ENCODE peak calls at places on chromosome 4, in eight cellular contexts. P is EL; F is kidney glomerular epithelial cell; R is neural crest cell; N is hypothalamus; H is CD8-positive, alpha-beta memory T cell; E is kidney tubule cell; B is aorta. X is an unnamed sample.

GRCh38 chr4:122908223-122908622 is 14.2 kb downstream of the NUDT6 start:
- DNase-seq in P (no peak), F (no peak), R (no peak), N (no peak), H (no peak), E (no peak), B (no peak), X (no peak)

GRCh38 chr4:152513078-152513477 is 22.8 kb downstream of the FBXW7 start:
- DNase-seq in P (no peak), F (no peak), R (no peak), N (no peak), H (no peak), E (no peak), B (no peak), X (no peak)

GRCh38 chr4:142743071-142743825 is 102.9 kb downstream of the INPP4B start:
- DNase-seq in P (peak), F (no peak), R (no peak), N (no peak), H (no peak), E (peak), B (no peak), X (no peak)

GRCh38 chr4:118751634-118752293 is 66.6 kb downstream of the METTL14 start:
- DNase-seq in P (peak), F (no peak), R (no peak), N (no peak), H (no peak), E (no peak), B (no peak), X (peak)

GRCh38 chr4:87973283-87974169 is 2.0 kb upstream of the SPP1 start:
- DNase-seq in P (peak), F (peak), R (peak), N (peak), H (no peak), E (peak), B (no peak), X (peak)

GRCh38 chr4:134624365-134624764 is 422.8 kb upstream of the PABPC4L start:
- DNase-seq in P (no peak), F (no peak), R (no peak), N (no peak), H (no peak), E (no peak), B (no peak), X (no peak)

GRCh38 chr4:15742637-15743036 is 35.5 kb upstream of the CD38 start:
- DNase-seq in P (no peak), F (no peak), R (no peak), N (no peak), H (no peak), E (no peak), B (no peak), X (no peak)

GRCh38 chr4:56241500-56241899 is 145.8 kb downstream of the AASDH start:
- DNase-seq in P (no peak), F (peak), R (no peak), N (no peak), H (no peak), E (peak), B (no peak), X (no peak)

GRCh38 chr4:98283219-98284199 is 22.3 kb downstream of the RAP1GDS1 start:
- DNase-seq in P (peak), F (no peak), R (no peak), N (no peak), H (no peak), E (no peak), B (no peak), X (peak)

GRCh38 chr4:85430697-85431096 is 44.3 kb upstream of the ARHGAP24 start:
- DNase-seq in P (peak), F (no peak), R (no peak), N (no peak), H (no peak), E (peak), B (no peak), X (no peak)

GRCh38 chr4:78345237-78345636 is 206.3 kb upstream of the ANXA3 start:
- DNase-seq in P (no peak), F (no peak), R (no peak), N (no peak), H (no peak), E (no peak), B (no peak), X (peak)

GRCh38 chr4:181536196-181536746 is 706.9 kb upstream of the TENM3 start:
- DNase-seq in P (no peak), F (no peak), R (no peak), N (no peak), H (no peak), E (no peak), B (no peak), X (no peak)

GRCh38 chr4:164529486-164529885 is 224.4 kb upstream of the SMIM31 start:
- DNase-seq in P (no peak), F (no peak), R (no peak), N (no peak), H (no peak), E (no peak), B (no peak), X (no peak)

GRCh38 chr4:20251796-20252655 is at the start of gene SLIT2:
- DNase-seq in P (peak), F (no peak), R (peak), N (peak), H (no peak), E (peak), B (peak), X (peak)

GRCh38 chr4:170990989-170991589 is 822.1 kb upstream of the GALNTL6 start:
- DNase-seq in P (no peak), F (peak), R (peak), N (no peak), H (no peak), E (peak), B (no peak), X (no peak)

GRCh38 chr4:117983541-117984451 is 50.5 kb upstream of the NDST3 start:
- DNase-seq in P (peak), F (peak), R (no peak), N (no peak), H (no peak), E (peak), B (no peak), X (peak)

GRCh38 chr4:87465739-87466366 is 43.5 kb downstream of the NUDT9 start:
- DNase-seq in P (peak), F (peak), R (no peak), N (peak), H (no peak), E (peak), B (no peak), X (peak)

GRCh38 chr4:51909236-51909703 is 66.3 kb downstream of the DCUN1D4 start:
- DNase-seq in P (no peak), F (no peak), R (no peak), N (no peak), H (no peak), E (no peak), B (no peak), X (no peak)

GRCh38 chr4:75555294-75556164 is at the start of gene ODAPH:
- DNase-seq in P (peak), F (peak), R (no peak), N (no peak), H (no peak), E (peak), B (no peak), X (peak)

GRCh38 chr4:26829018-26829417 is 31.6 kb upstream of the STIM2 start:
- DNase-seq in P (no peak), F (no peak), R (no peak), N (no peak), H (no peak), E (no peak), B (no peak), X (no peak)

GRCh38 chr4:101037249-101037648 is 310.1 kb downstream of the PPP3CA start:
- DNase-seq in P (peak), F (no peak), R (no peak), N (no peak), H (no peak), E (peak), B (no peak), X (no peak)

X was measured in myocyte.